ENCODE peak calls at places on chromosomes 11 and 22, in six cellular contexts. Q is GM12864, T is A549, F is IMR-90, B is heart right ventricle, A is WTC11. E is an unnamed sample.

GRCh38 chr22:32985899-32986772 is 72.0 kb downstream of the SYN3 start:
- DNase-seq in F (peak), T (peak), Q (peak), B (no peak), A (peak), E (no peak)

GRCh38 chr22:31951201-31952093 is 7.1 kb downstream of the YWHAH start:
- DNase-seq in F (no peak), Q (no peak), T (no peak), B (no peak), A (no peak), E (no peak)

GRCh38 chr11:109247071-109247470 is 174.9 kb upstream of the C11orf87 start:
- DNase-seq in A (no peak), F (peak), B (no peak), T (no peak), Q (no peak), E (no peak)

GRCh38 chr11:76214968-76215548 is 8.8 kb upstream of the WNT11 start:
- DNase-seq in A (no peak), Q (no peak), F (no peak), T (no peak), B (peak), E (peak)

GRCh38 chr11:111723595-111723994 is 42.6 kb downstream of the PPP2R1B start:
- DNase-seq in B (no peak), F (no peak), A (no peak), T (no peak), Q (no peak), E (no peak)

GRCh38 chr11:11988099-11988651 is 20.3 kb downstream of the DKK3 start:
- DNase-seq in Q (no peak), T (peak), A (no peak), B (no peak), F (peak), E (no peak)

GRCh38 chr11:129117595-129118350 is 74.4 kb downstream of the ARHGAP32 start:
- DNase-seq in A (peak), B (no peak), T (peak), F (peak), Q (peak), E (peak)

GRCh38 chr22:35596821-35597220 is 20.3 kb downstream of the MB start:
- DNase-seq in Q (no peak), F (no peak), T (no peak), A (no peak), B (peak), E (no peak)

GRCh38 chr11:2653930-2654739 is 45.7 kb downstream of the KCNQ1OT1 start:
- DNase-seq in T (no peak), B (no peak), A (no peak), Q (no peak), F (no peak), E (no peak)

GRCh38 chr22:18023509-18024275 is 669 bp downstream of the MICAL3 start:
- DNase-seq in T (peak), A (peak), B (peak), F (peak), Q (no peak), E (peak)

GRCh38 chr22:23698673-23699235 is 7.9 kb downstream of the RGL4 start:
- DNase-seq in Q (no peak), F (peak), T (no peak), B (no peak), A (no peak), E (no peak)
- TF ChIP-seq CTCF in Q (no peak), F (no peak), T (no peak), B (no peak), A (no peak), E (no peak)

DNA sequence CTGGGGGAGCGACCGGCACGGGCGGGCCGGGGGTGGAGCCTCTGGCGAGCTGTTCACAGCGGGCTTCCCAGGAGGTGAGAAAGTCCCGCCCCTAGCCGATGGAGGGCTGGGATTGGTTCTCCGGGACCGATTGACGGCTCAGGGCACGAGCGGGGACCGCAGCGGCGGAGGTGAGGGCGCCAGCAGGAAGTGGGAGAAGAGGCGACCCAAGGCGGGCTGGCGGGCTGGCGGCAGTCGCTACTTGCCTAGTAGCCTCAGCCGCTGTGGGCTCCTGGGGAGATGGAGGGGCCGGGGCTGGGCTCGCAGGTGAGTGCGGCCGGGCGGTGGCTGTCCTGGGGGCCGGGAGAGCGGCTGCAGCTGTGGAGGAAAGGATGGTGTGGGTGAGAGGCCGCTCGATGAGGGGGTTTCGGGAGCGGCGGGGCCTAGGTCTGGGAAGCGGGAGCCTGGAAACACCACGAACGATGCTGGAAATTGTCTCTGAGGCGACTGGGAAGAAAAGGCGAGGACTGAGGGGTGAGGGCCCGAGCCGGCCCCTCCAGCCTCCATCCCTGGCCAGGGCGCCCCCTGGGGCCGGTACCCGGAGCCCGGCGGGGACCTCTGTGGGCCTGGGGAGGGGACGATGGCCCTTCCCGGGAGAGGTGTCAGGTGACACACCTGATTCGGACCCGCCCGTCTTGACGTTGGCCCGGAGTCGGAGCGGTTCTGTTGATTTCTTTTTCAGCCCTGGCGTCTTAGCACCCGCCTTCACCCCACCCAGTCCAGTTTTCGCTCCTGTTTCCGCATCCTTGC is at the start of gene ZDHHC13:
- DNase-seq in Q (peak), A (peak), T (peak), B (peak), F (peak), E (peak)
- TF ChIP-seq CTCF in Q (peak), A (no peak), T (peak), B (peak), F (peak), E (peak)

DNA sequence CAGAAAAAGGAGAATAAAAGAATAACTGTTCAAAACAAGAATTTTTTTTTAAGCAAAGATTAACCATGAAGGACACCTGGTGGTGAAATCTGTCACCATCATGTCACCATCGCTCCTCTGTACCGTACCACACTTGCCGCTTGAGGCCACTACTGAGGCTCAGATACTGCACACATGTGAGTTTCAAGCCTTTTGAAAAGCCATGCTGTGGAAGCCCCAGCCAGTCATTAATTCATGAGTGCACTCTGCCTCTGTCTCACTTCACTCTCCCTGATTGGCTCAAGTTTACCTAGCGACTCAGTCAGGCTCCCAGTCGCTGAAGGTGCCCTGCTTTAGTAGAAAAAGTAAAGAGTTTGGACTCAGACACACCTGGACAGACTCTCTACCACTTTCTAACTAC is 6.6 kb upstream of the MS4A12 start:
- DNase-seq in F (no peak), A (peak), T (peak), B (no peak), Q (peak), E (no peak)
- TF ChIP-seq CTCF in F (no peak), A (no peak), T (peak), B (no peak), Q (peak), E (no peak)

GRCh38 chr11:67288198-67288451 is 978 bp upstream of the ANKRD13D start:
- DNase-seq in F (no peak), B (no peak), Q (no peak), A (no peak), T (no peak), E (no peak)
- TF ChIP-seq CTCF in F (no peak), B (no peak), Q (no peak), A (no peak), T (no peak), E (no peak)

GRCh38 chr11:16630651-16631050 is 107.8 kb upstream of the C11orf58 start:
- DNase-seq in F (no peak), B (no peak), Q (no peak), A (no peak), T (no peak), E (no peak)

GRCh38 chr11:16632295-16633200 is 105.9 kb upstream of the C11orf58 start:
- DNase-seq in F (peak), B (no peak), T (peak), Q (no peak), A (no peak), E (peak)
- TF ChIP-seq CTCF in F (peak), B (peak), T (peak), Q (peak), A (peak), E (no peak)

GRCh38 chr22:43228330-43228729 is 41.4 kb upstream of the TTLL12 start:
- DNase-seq in A (peak), F (peak), B (peak), Q (no peak), T (peak), E (peak)
- TF ChIP-seq CTCF in A (peak), F (peak), B (peak), Q (peak), T (peak), E (no peak)

DNA sequence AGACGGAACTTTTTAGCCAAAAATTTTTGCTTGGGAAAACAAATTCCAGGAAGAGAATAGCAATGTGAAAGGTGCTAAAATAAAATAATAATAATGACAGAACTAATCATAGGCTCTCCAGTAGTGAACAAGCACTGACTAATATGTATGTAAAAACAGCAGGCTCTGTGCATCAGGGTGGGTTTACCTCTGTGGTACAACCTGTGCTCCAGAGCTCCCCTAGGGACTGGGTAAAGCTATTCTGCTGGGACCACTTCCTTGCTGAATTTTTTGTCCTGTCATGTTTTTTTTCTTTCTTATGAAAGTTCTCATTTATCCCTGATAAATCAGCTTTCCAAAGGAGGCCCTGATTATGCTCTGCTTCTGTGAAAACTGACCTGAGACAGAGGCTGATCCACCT is 18.8 kb downstream of the LUZP2 start:
- DNase-seq in A (no peak), F (no peak), T (no peak), Q (no peak), B (no peak), E (no peak)
- TF ChIP-seq CTCF in A (no peak), F (no peak), T (no peak), Q (no peak), B (no peak), E (no peak)

GRCh38 chr22:29391546-29391945 is 3.2 kb upstream of the AP1B1 start:
- DNase-seq in A (no peak), B (no peak), T (no peak), Q (no peak), F (no peak), E (no peak)

GRCh38 chr22:29390270-29390669 is 1.9 kb upstream of the AP1B1 start:
- DNase-seq in B (no peak), Q (no peak), F (no peak), A (no peak), T (no peak), E (no peak)

GRCh38 chr22:29385748-29386147 is 2.6 kb downstream of the AP1B1 start:
- DNase-seq in B (no peak), T (no peak), A (no peak), Q (peak), F (no peak), E (no peak)

GRCh38 chr22:29387921-29388758 is at the start of gene AP1B1:
- DNase-seq in Q (peak), A (peak), F (peak), T (peak), B (peak), E (peak)

DNA sequence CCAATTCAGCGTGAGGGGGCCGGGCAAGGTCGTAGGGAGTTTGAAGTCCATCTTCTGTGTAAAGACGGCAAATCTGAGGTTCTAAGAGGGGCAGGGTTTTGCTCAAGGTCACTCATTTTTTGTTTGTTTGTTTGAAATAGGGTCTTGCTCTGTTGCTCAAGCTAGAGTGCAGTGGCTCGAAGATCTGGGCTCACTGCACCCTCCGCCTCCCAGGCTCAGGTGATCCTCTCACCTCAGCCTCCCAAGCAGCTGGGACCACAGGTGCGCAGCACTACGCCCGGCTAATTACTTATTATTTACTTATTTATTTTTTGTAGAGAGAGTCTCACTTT is 355 bp upstream of the AP1B1 start:
- DNase-seq in T (no peak), A (no peak), Q (no peak), B (no peak), F (no peak), E (no peak)
- TF ChIP-seq CTCF in T (no peak), A (no peak), Q (no peak), B (no peak), F (no peak), E (no peak)

DNA sequence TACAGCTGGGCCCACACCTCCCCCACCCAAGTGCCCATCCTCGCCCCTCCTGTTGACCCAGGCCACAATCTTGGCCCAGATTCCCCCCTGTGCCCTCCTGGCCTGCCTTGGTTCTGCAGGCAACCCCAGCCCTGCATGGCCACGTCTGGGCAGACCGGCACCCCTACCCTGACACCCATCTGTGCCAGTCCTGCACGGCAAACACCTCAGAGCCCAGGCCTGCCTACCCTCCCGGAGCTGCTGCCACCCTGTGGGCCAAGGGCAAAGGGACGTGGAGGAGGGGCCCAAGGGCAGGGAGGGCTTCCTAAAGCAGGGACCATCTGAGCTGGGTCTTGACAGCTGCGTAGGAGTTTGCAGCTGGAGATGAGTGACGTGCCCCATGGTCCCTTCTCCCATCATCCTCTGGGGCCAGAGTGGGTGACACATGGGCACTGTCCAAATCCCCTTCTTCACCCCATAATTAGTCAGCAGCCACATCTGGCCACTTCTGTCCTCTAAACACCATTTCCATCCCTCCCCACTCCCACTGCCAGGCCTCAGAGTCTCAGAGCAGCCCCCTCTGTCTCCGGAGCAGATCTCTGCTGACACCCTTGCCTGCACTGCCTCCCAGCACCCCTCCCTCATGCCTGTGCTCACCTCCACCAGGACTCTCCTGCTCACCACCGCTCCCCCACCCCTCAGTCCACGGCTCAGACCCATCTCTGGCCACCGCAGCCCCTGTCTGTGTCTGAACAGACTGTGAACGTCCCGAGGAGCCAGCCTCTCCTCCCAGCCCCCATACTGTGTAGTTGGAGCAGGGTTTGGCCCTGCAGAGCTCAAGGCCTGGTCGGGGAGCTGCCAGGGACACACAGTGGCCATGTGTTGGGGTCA is 35.6 kb upstream of the PPARA start:
- DNase-seq in Q (no peak), F (no peak), A (no peak), T (no peak), B (no peak), E (no peak)
- TF ChIP-seq CTCF in Q (no peak), F (no peak), A (no peak), T (no peak), B (no peak), E (no peak)

E was measured in mucosa of descending colon.